ENCODE peak calls at places on chromosomes 13 and 19, in eight cellular contexts. Q is A549, D is breast epithelium, F is lung, C is cardiac muscle cell, K is choroid plexus epithelial cell, O is uterus, N is Panc1. Z is an unnamed sample.

GRCh38 chr19:34454685-34455084 is 26.5 kb downstream of the UBA2 start:
- DNase-seq in Q (no peak), D (no peak), F (no peak), C (no peak), K (no peak), O (no peak), N (no peak), Z (no peak)

GRCh38 chr19:38290631-38291147 is 13.4 kb upstream of the C19orf33 start:
- DNase-seq in Q (peak), D (peak), F (peak), C (no peak), K (peak), O (no peak), N (no peak), Z (peak)

GRCh38 chr13:33072282-33072681 is 56.1 kb downstream of the KL start:
- DNase-seq in Q (no peak), D (no peak), F (no peak), C (no peak), K (no peak), O (no peak), N (no peak), Z (no peak)

GRCh38 chr19:10503002-10503789 is at the start of gene KEAP1:
- DNase-seq in Q (peak), D (peak), F (peak), C (no peak), K (peak), O (peak), N (no peak), Z (no peak)

GRCh38 chr19:34366670-34367423 is 1.9 kb downstream of the GPI start:
- DNase-seq in Q (no peak), D (no peak), F (no peak), C (no peak), K (peak), O (no peak), N (no peak), Z (no peak)

GRCh38 chr13:59176775-59177174 is 987.0 kb downstream of the DIAPH3 start:
- DNase-seq in Q (peak), D (no peak), F (no peak), C (no peak), K (no peak), O (no peak), N (no peak), Z (no peak)

GRCh38 chr13:79749985-79750551 is 269.1 kb downstream of the NDFIP2 start:
- DNase-seq in Q (peak), D (peak), F (peak), C (peak), K (peak), O (peak), N (no peak), Z (peak)

GRCh38 chr13:28059214-28059613 is 41.2 kb downstream of the FLT3 start:
- DNase-seq in Q (peak), D (no peak), F (no peak), C (peak), K (peak), O (no peak), N (no peak), Z (no peak)

GRCh38 chr13:101264931-101265330 is 151.4 kb downstream of the NALCN start:
- DNase-seq in Q (no peak), D (no peak), F (no peak), C (no peak), K (no peak), O (no peak), N (no peak), Z (no peak)

GRCh38 chr13:40190656-40191100 is 475.8 kb downstream of the FOXO1 start:
- DNase-seq in Q (no peak), D (peak), F (no peak), C (peak), K (peak), O (peak), N (no peak), Z (peak)

GRCh38 chr13:83499286-83499685 is 383.0 kb downstream of the SLITRK1 start:
- DNase-seq in Q (peak), D (no peak), F (no peak), C (no peak), K (no peak), O (no peak), N (no peak), Z (no peak)

GRCh38 chr13:111893607-111894443 is 173.1 kb upstream of the SOX1 start:
- DNase-seq in Q (no peak), D (no peak), F (no peak), C (peak), K (no peak), O (no peak), N (no peak), Z (no peak)

GRCh38 chr19:33411621-33412180 is 38.2 kb downstream of the CEBPG start:
- DNase-seq in Q (no peak), D (no peak), F (no peak), C (no peak), K (no peak), O (no peak), N (no peak), Z (no peak)

GRCh38 chr13:33388254-33388998 is 102.9 kb upstream of the STARD13 start:
- DNase-seq in Q (peak), D (no peak), F (no peak), C (peak), K (no peak), O (no peak), N (no peak), Z (no peak)

GRCh38 chr13:98890186-98890585 is 87.7 kb downstream of the DOCK9 start:
- DNase-seq in Q (no peak), D (no peak), F (no peak), C (no peak), K (peak), O (peak), N (no peak), Z (peak)

GRCh38 chr13:32170841-32171240 is 139.3 kb downstream of the FRY start:
- DNase-seq in Q (no peak), D (no peak), F (no peak), C (no peak), K (no peak), O (no peak), N (no peak), Z (no peak)

GRCh38 chr19:845707-846481 is 5.1 kb downstream of the PRTN3 start:
- DNase-seq in Q (no peak), D (no peak), F (no peak), C (no peak), K (no peak), O (no peak), N (no peak), Z (no peak)

GRCh38 chr19:54674021-54674617 is 11.3 kb downstream of the LILRB4 start:
- DNase-seq in Q (peak), D (no peak), F (no peak), C (no peak), K (peak), O (no peak), N (peak), Z (no peak)

GRCh38 chr19:40947573-40947972 is 43.5 kb upstream of the CYP2B6 start:
- DNase-seq in Q (no peak), D (no peak), F (no peak), C (no peak), K (no peak), O (no peak), N (no peak), Z (no peak)

GRCh38 chr19:42246143-42246868 is 3.9 kb upstream of the GSK3A start:
- DNase-seq in Q (peak), D (peak), F (peak), C (peak), K (peak), O (peak), N (no peak), Z (no peak)
- TF ChIP-seq CTCF in Q (peak), D (peak), F (peak), C (peak), K (peak), O (peak), N (peak), Z (peak)

GRCh38 chr19:53466726-53467125 is 807 bp upstream of the ZNF813 start:
- DNase-seq in Q (no peak), D (no peak), F (no peak), C (no peak), K (no peak), O (no peak), N (no peak), Z (no peak)

GRCh38 chr19:53471916-53472315 is 4.4 kb downstream of the ZNF813 start:
- DNase-seq in Q (no peak), D (no peak), F (no peak), C (no peak), K (no peak), O (no peak), N (no peak), Z (no peak)

GRCh38 chr19:53463263-53463662 is 4.3 kb upstream of the ZNF813 start:
- DNase-seq in Q (no peak), D (peak), F (peak), C (peak), K (peak), O (peak), N (no peak), Z (no peak)

GRCh38 chr19:53467503-53468262 is at the start of gene ZNF813:
- DNase-seq in Q (peak), D (peak), F (peak), C (peak), K (peak), O (peak), N (peak), Z (peak)

DNA sequence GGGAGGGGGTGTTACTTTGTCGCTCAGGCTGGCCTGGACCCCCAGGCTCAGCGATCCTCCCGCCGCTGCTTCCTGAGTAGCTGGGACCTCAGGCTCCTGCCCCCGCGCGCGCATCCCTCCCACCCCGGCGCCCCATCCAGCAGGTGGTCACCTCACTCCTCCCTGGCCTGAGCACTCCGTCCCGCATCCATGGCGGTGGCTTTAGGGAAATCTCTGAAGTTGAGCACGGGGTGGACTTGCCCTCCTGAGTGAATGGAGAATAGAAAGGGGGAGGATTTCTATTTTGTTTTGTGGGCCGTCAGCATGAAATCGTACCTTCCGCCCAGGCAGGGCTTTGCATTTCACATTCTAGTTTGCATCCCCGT is 413 bp upstream of the ZNF813 start:
- DNase-seq in Q (no peak), D (no peak), F (no peak), C (no peak), K (no peak), O (no peak), N (no peak), Z (no peak)
- H3K4me3 ChIP-seq in Q (peak), D (peak), F (peak), C (peak), K (peak), O (peak), N (peak), Z (peak)

DNA sequence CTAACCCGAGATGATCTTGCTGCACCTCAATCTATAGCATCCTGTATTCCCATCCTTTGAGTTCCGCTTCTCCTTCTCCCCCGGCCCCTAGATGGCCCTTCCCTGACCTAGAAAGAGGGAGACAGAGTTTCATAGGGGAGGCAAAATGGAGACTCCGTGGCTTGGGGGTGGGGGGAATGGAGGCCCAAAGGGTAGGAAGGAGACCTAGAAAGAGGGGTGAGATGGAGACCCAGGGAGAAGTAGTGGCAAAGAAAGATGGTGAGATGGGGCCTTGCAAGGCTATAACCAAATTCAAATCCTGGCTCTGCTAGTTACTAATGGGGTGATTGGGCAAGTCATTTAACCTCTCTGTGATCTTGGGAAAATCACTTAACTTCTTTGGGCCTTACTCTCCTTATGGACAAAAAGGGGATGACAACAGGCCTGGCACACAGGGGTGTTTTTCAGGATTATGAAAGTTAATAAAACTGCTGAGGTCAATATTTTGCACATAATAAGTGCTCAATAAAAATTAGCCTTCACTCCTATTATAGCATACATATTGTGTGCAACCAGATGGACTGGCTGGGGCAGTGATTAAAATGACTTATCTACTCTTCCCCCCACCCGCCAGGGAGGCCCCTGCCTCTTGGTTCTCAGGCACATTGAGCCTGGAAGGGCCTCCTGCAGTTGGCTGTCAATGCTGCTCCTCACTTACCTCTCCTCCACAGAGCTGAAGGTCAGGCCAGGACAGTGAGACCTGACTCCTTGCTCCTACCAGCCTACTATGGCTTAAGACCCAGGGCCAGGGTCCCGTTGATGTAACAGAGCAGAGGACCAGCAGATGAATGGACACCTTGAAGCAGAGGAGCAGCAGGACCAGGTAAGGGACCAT is 623 bp downstream of the SPHK2 start:
- DNase-seq in Q (no peak), D (no peak), F (no peak), C (no peak), K (no peak), O (no peak), N (no peak), Z (no peak)
- TF ChIP-seq CTCF in Q (no peak), D (no peak), F (no peak), C (no peak), K (peak), O (no peak), N (no peak), Z (no peak)

GRCh38 chr19:6099037-6099436 is 11.3 kb downstream of the RFX2 start:
- DNase-seq in Q (no peak), D (no peak), F (no peak), C (no peak), K (no peak), O (no peak), N (no peak), Z (no peak)
- H3K4me3 ChIP-seq in Q (no peak), D (no peak), F (no peak), C (no peak), K (no peak), O (no peak), N (no peak), Z (no peak)